ENCODE peak calls at places on chromosomes 2 and 18, in ten cellular contexts. U is substantia nigra; T is amniotic stem cell; Q is IMR-90; S is GM23338; Z is stimulated activated CD4-positive, alpha-beta T cell treated with anti-CD3 and anti-CD28 coated beads, TNF-alpha, amount 100 ng/mL, for 1 hour; R is NCI-H1436; I is AG08396; G is cardiac fibroblast; F is CD8-positive, alpha-beta memory T cell. A is an unnamed sample.

GRCh38 chr2:15730545-15731212 is 139.0 kb downstream of the DDX1 start:
- DNase-seq in U (peak), T (no peak), Q (peak), S (no peak), Z (no peak), R (no peak), I (peak), G (peak), F (no peak), A (peak)

GRCh38 chr18:9989481-9989880 is 75.7 kb downstream of the VAPA start:
- DNase-seq in U (no peak), T (no peak), Q (no peak), S (no peak), Z (no peak), R (no peak), I (no peak), G (peak), F (no peak), A (no peak)

GRCh38 chr2:80048296-80048695 is 256.3 kb downstream of the LRRTM1 start:
- DNase-seq in U (no peak), T (no peak), Q (no peak), S (no peak), Z (no peak), R (no peak), I (no peak), G (no peak), F (no peak), A (no peak)

GRCh38 chr2:207165121-207166038 is at the start of gene KLF7:
- DNase-seq in U (no peak), T (no peak), Q (peak), S (peak), Z (no peak), R (no peak), I (peak), G (peak), F (peak), A (peak)

GRCh38 chr2:70140978-70141753 is 49.7 kb downstream of the C2orf42 start:
- DNase-seq in U (no peak), T (no peak), Q (peak), S (peak), Z (no peak), R (peak), I (no peak), G (peak), F (peak), A (peak)

GRCh38 chr2:237073552-237073951 is 12.1 kb upstream of the COPS8 start:
- DNase-seq in U (no peak), T (peak), Q (peak), S (no peak), Z (no peak), R (no peak), I (peak), G (peak), F (no peak), A (peak)

GRCh38 chr18:22999647-23000046 is 66.5 kb downstream of the RBBP8 start:
- DNase-seq in U (no peak), T (no peak), Q (no peak), S (no peak), Z (no peak), R (no peak), I (no peak), G (no peak), F (no peak), A (no peak)

GRCh38 chr2:86623549-86624547 is at the start of gene RNF103:
- DNase-seq in U (peak), T (peak), Q (peak), S (peak), Z (peak), R (peak), I (peak), G (peak), F (peak), A (peak)

GRCh38 chr2:228072669-228073068 is 108.8 kb downstream of the SPHKAP start:
- DNase-seq in U (no peak), T (no peak), Q (no peak), S (no peak), Z (no peak), R (no peak), I (no peak), G (no peak), F (no peak), A (peak)

GRCh38 chr18:59833785-59834184 is 66.0 kb upstream of the PMAIP1 start:
- DNase-seq in U (no peak), T (no peak), Q (no peak), S (no peak), Z (no peak), R (no peak), I (no peak), G (no peak), F (no peak), A (no peak)

GRCh38 chr18:7388752-7389151 is 157.9 kb downstream of the LRRC30 start:
- DNase-seq in U (no peak), T (no peak), Q (no peak), S (no peak), Z (no peak), R (no peak), I (no peak), G (no peak), F (no peak), A (no peak)

GRCh38 chr2:149768320-149768799 is 180.8 kb upstream of the MMADHC start:
- DNase-seq in U (no peak), T (no peak), Q (peak), S (no peak), Z (no peak), R (peak), I (no peak), G (no peak), F (no peak), A (no peak)

GRCh38 chr18:55314615-55315237 is 273.3 kb downstream of the TCF4 start:
- DNase-seq in U (no peak), T (no peak), Q (no peak), S (peak), Z (no peak), R (peak), I (no peak), G (no peak), F (no peak), A (no peak)

GRCh38 chr2:31055938-31056337 is 82.3 kb downstream of the GALNT14 start:
- DNase-seq in U (no peak), T (no peak), Q (no peak), S (no peak), Z (no peak), R (no peak), I (no peak), G (no peak), F (no peak), A (no peak)

GRCh38 chr2:30282721-30283120 is 51.4 kb downstream of the LBH start:
- DNase-seq in U (no peak), T (no peak), Q (no peak), S (no peak), Z (no peak), R (no peak), I (no peak), G (no peak), F (no peak), A (peak)